ENCODE peak calls at places on chromosomes 3 and 15, in six cellular contexts. D is skeletal muscle cell; H is ELR; F is AG20443; C is NCI-H1092 treated with DMSO at 0.1 percent for 48 hours; K is CD4-positive, CD25-positive, alpha-beta regulatory T cell. J is an unnamed sample.

GRCh38 chr3:149276621-149277020 is 55.0 kb upstream of the CP start:
- DNase-seq in D (no peak), H (no peak), F (no peak), C (no peak), K (no peak), J (no peak)

GRCh38 chr3:119405315-119405714 is 58.1 kb downstream of the TMEM39A start:
- DNase-seq in D (no peak), H (no peak), F (no peak), C (no peak), K (no peak), J (no peak)

GRCh38 chr15:95417761-95418160 is 912.7 kb upstream of the NR2F2 start:
- DNase-seq in D (no peak), H (no peak), F (no peak), C (no peak), K (no peak), J (no peak)

GRCh38 chr3:129026728-129027543 is 25.8 kb downstream of the EFCC1 start:
- DNase-seq in D (peak; percentile 40), H (peak; percentile 79), F (peak; percentile 92), C (peak; percentile 93), K (peak; percentile 92), J (peak; percentile 86)

GRCh38 chr3:180888992-180889560 is 23.4 kb upstream of the FXR1 start:
- DNase-seq in D (no peak), H (no peak), F (no peak), C (no peak), K (no peak), J (no peak)

GRCh38 chr15:80803580-80804525 is 24.7 kb downstream of the CEMIP start:
- DNase-seq in D (no peak), H (no peak), F (no peak), C (no peak), K (no peak), J (no peak)

GRCh38 chr15:85858586-85859375 is 64.1 kb upstream of the KLHL25 start:
- DNase-seq in D (no peak), H (peak; percentile 71), F (peak; percentile 91), C (peak; percentile 28), K (peak; percentile 67), J (peak; percentile 11)

GRCh38 chr3:188156051-188156450 is 2.1 kb downstream of the LPP start:
- DNase-seq in D (no peak), H (no peak), F (no peak), C (no peak), K (no peak), J (no peak)

GRCh38 chr3:71185733-71186455 is 397.6 kb downstream of the FOXP1 start:
- DNase-seq in D (no peak), H (peak; percentile 67), F (peak; percentile 22), C (no peak), K (peak; percentile 28), J (no peak)

GRCh38 chr3:185162634-185163033 is 9.8 kb upstream of the C3orf70 start:
- DNase-seq in D (no peak), H (no peak), F (no peak), C (no peak), K (no peak), J (no peak)

GRCh38 chr3:9204253-9205005 is 45.0 kb downstream of the SRGAP3 start:
- DNase-seq in D (no peak), H (no peak), F (no peak), C (peak; percentile 30), K (no peak), J (no peak)

GRCh38 chr3:184575701-184576100 is 14.1 kb downstream of the EPHB3 start:
- DNase-seq in D (no peak), H (no peak), F (no peak), C (no peak), K (no peak), J (no peak)

GRCh38 chr3:33440578-33441321 is 545 bp upstream of the UBP1 start:
- DNase-seq in D (peak; percentile 100), H (peak; percentile 100), F (peak; percentile 98), C (peak; percentile 99), K (peak; percentile 98), J (peak; percentile 96)

GRCh38 chr3:129529436-129530210 is 1.2 kb downstream of the RHO start:
- DNase-seq in D (no peak), H (no peak), F (no peak), C (no peak), K (no peak), J (no peak)

GRCh38 chr3:53247619-53248018 is 8.2 kb downstream of the TKT start:
- DNase-seq in D (no peak), H (no peak), F (no peak), C (no peak), K (no peak), J (no peak)

GRCh38 chr3:44132593-44132992 is 109.1 kb upstream of the TOPAZ1 start:
- DNase-seq in D (no peak), H (no peak), F (no peak), C (no peak), K (no peak), J (no peak)

GRCh38 chr3:35966629-35967464 is 327.5 kb downstream of the ARPP21 start:
- DNase-seq in D (no peak), H (no peak), F (no peak), C (no peak), K (no peak), J (no peak)

GRCh38 chr3:27880969-27881892 is 159.1 kb upstream of the EOMES start:
- DNase-seq in D (no peak), H (no peak), F (no peak), C (no peak), K (peak; percentile 63), J (no peak)

GRCh38 chr3:31755911-31756658 is 223.4 kb downstream of the STT3B start:
- DNase-seq in D (no peak), H (no peak), F (no peak), C (no peak), K (no peak), J (no peak)

GRCh38 chr3:87227835-87228144 is 681 bp downstream of the CHMP2B start:
- DNase-seq in D (no peak), H (peak; percentile 43), F (no peak), C (no peak), K (no peak), J (no peak)

GRCh38 chr3:39917060-39917773 is 107.8 kb downstream of the MYRIP start:
- DNase-seq in D (no peak), H (peak; percentile 72), F (no peak), C (no peak), K (no peak), J (no peak)

GRCh38 chr15:49888727-49889126 is 230.3 kb downstream of the ATP8B4 start:
- DNase-seq in D (no peak), H (no peak), F (peak; percentile 27), C (no peak), K (no peak), J (no peak)

GRCh38 chr3:107487490-107487889 is 35.3 kb upstream of the BBX start:
- DNase-seq in D (no peak), H (no peak), F (no peak), C (no peak), K (no peak), J (no peak)

GRCh38 chr15:73677146-73677607 is 7.0 kb upstream of the CD276 start:
- DNase-seq in D (no peak), H (peak; percentile 73), F (peak; percentile 70), C (peak; percentile 17), K (peak; percentile 48), J (no peak)

GRCh38 chr3:31377045-31377642 is 155.6 kb upstream of the STT3B start:
- DNase-seq in D (no peak), H (peak; percentile 92), F (peak; percentile 48), C (no peak), K (no peak), J (no peak)

GRCh38 chr3:48151058-48151806 is 37.0 kb downstream of the CDC25A start:
- DNase-seq in D (peak; percentile 32), H (peak; percentile 81), F (peak; percentile 87), C (peak; percentile 62), K (peak; percentile 44), J (peak; percentile 39)

GRCh38 chr3:71168043-71168720 is 415.3 kb downstream of the FOXP1 start:
- DNase-seq in D (peak; percentile 43), H (peak; percentile 43), F (no peak), C (no peak), K (no peak), J (no peak)